ENCODE peak calls at places on chromosomes 6 and 20, in six cellular contexts. X, G, P, I, H and V are unnamed samples.

GRCh38 chr6:379367-380181 is 12.0 kb upstream of the IRF4 start:
- DNase-seq in P (no peak), G (no peak), X (no peak), I (no peak), H (no peak), V (no peak)

GRCh38 chr6:20182926-20183521 is 29.2 kb downstream of the MBOAT1 start:
- DNase-seq in I (peak; percentile 82), X (peak; percentile 80), H (peak; percentile 93), G (no peak), P (no peak), V (no peak)

GRCh38 chr6:159181914-159182313 is 12.7 kb downstream of the FNDC1 start:
- DNase-seq in G (no peak), X (no peak), P (no peak), H (no peak), I (no peak), V (no peak)

GRCh38 chr20:50630578-50631263 is 60.6 kb downstream of the RIPOR3 start:
- DNase-seq in P (no peak), H (no peak), G (no peak), X (no peak), I (no peak), V (no peak)

GRCh38 chr6:26204332-26205160 is 117.3 kb downstream of the HFE start:
- DNase-seq in I (peak; percentile 94), P (peak; percentile 84), G (peak; percentile 97), X (peak; percentile 89), H (peak; percentile 97), V (peak; percentile 95)

GRCh38 chr20:19974621-19975435 is 42.3 kb upstream of the NAA20 start:
- DNase-seq in I (peak; percentile 94), P (no peak), G (no peak), X (peak; percentile 94), H (peak; percentile 59), V (peak; percentile 71)

GRCh38 chr6:143513410-143513809 is 1.9 kb upstream of the FUCA2 start:
- DNase-seq in G (peak; percentile 59), P (peak; percentile 51), I (no peak), X (peak; percentile 68), H (peak; percentile 69), V (peak; percentile 25)

GRCh38 chr20:33981964-33982363 is 11.7 kb upstream of the RALY start:
- DNase-seq in H (no peak), X (no peak), G (no peak), I (no peak), P (no peak), V (no peak)

GRCh38 chr6:46773201-46773855 is 19.9 kb upstream of the MEP1A start:
- DNase-seq in P (no peak), H (no peak), I (no peak), G (no peak), X (no peak), V (no peak)

GRCh38 chr6:137475103-137475502 is 19.1 kb downstream of the OLIG3 start:
- DNase-seq in P (no peak), H (no peak), X (no peak), I (no peak), G (no peak), V (no peak)
- TF ChIP-seq CTCF in P (no peak), H (no peak), X (no peak), I (no peak), G (peak; percentile 55), V (peak; percentile 38)

GRCh38 chr6:169473663-169474062 is 220.0 kb upstream of the THBS2 start:
- DNase-seq in P (no peak), G (no peak), I (no peak), X (no peak), H (no peak), V (no peak)

GRCh38 chr6:169472786-169473416 is 219.3 kb upstream of the THBS2 start:
- DNase-seq in P (no peak), I (no peak), G (no peak), H (no peak), X (no peak), V (no peak)

GRCh38 chr6:169474362-169474761 is 220.7 kb upstream of the THBS2 start:
- DNase-seq in G (no peak), P (no peak), H (no peak), I (no peak), X (no peak), V (no peak)

GRCh38 chr6:169469028-169469427 is 215.4 kb upstream of the THBS2 start:
- DNase-seq in G (no peak), I (no peak), X (no peak), P (no peak), H (no peak), V (no peak)

DNA sequence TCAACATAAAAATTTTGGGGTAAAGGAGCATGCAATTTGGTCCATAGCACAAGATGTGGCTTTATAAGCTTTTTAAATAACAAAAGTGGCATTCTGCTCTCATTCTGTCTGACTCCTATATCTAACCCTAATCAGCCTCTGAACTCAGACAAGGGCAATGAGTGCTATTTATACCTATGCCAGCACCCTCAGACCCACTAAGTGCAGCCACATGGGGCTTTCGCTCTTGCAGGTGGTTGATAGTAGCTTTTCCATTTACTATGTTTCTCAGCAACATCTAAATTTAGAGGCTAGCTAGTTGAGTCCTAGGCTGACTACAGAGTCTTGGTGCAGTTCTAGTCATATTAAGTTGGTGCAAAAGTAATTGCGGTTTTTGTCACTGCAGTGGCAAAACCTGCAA is 217.1 kb upstream of the THBS2 start:
- DNase-seq in P (no peak), H (no peak), G (no peak), X (no peak), I (no peak), V (no peak)
- H3K9me3 ChIP-seq in P (peaks cover 11% of the 10 kb centered on the region), H (peaks cover 7% of the 10 kb centered on the region), G (no peaks in the 10 kb centered on the region), X (peaks cover 7% of the 10 kb centered on the region), I (no peaks in the 10 kb centered on the region), V (no peaks in the 10 kb centered on the region)

DNA sequence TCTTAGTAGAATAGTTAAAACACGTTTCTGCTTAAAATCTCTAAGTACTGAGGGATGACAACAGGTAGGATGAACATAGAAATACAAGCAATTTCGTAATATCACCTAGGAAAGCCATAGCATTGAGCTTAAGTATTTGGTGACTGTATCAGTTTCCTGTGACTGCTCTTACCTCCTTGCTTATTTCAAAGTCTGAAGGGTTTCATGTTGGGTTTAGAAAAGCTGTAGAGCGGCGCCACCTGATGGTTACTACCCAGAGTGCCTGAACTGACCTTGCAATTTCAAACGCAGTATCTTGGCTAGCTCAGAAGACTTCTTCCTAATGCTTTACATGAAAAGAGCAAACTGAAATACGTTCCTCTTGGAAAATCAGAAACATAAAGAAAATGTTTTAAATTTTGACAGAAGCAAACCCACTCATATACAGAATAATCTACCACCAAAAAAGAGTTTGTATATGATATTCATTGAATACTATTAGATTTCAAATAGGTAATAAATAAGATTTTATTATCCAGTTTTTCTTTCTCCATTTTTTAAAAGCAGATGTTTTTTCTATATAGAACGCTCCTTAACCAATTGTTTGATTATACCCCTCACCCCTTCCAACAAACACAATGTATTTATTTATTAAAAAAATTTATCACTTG is 82.3 kb upstream of the RIPOR2 start:
- DNase-seq in P (peak; percentile 84), I (peak; percentile 71), H (peak; percentile 48), X (peak; percentile 84), G (peak; percentile 81), V (peak; percentile 62)
- TF ChIP-seq CTCF in P (peak; percentile 89), I (peak; percentile 22), H (peak; percentile 43), X (peak; percentile 69), G (peak; percentile 91), V (peak; percentile 91)

DNA sequence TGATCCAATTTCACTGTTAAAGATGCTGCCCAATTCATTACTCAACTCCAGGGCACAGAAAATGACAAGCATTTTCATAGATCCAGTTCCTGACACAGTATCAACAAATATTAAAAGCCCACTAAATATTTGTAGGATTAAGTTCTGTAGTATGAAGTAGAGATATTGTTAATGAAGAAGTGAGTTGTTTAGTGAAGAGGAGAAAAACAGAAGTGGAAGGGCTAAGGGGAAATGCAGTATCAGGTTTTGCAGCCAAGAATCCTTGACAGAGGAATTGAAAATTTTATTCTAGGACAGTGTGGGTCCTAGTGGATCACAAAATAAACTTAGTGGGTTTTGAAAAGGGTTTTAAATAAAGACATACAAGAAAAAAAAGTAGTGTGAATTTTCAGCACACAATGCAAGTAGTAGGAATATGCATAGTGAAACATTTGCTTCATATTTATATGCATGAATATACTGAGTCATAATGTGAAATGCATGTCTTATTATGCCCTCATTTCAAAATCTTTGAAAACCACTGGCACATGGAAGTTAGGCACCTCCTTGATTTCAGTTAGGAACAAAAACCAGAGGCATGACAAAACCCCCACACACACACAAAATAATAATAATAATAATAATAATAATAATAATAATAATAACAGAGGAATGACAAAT is 338.6 kb downstream of the KHDRBS2 start:
- DNase-seq in I (no peak), H (no peak), P (no peak), G (no peak), X (no peak), V (no peak)
- H3K9me3 ChIP-seq in I (no peaks in the 10 kb centered on the region), H (no peaks in the 10 kb centered on the region), P (no peaks in the 10 kb centered on the region), G (no peaks in the 10 kb centered on the region), X (no peaks in the 10 kb centered on the region), V (no peaks in the 10 kb centered on the region)

GRCh38 chr6:68443704-68444103 is 191.4 kb upstream of the ADGRB3 start:
- DNase-seq in H (no peak), X (no peak), I (no peak), P (no peak), G (no peak), V (no peak)
- TF ChIP-seq CTCF in H (no peak), X (no peak), I (no peak), P (no peak), G (peak; percentile 32), V (peak; percentile 23)